ENCODE peak calls at places on chromosomes 16 and 17, in eight cellular contexts. I, X, P, U, Z, B, T and K are unnamed samples.

GRCh38 chr16:53216798-53217197 is 162.0 kb downstream of the CHD9 start:
- DNase-seq in T (no peak), U (no peak), P (no peak), B (no peak), I (no peak), Z (no peak), X (no peak), K (no peak)

GRCh38 chr16:49452568-49452967 is 79.0 kb downstream of the C16orf78 start:
- DNase-seq in B (no peak), Z (no peak), U (no peak), X (no peak), T (no peak), I (no peak), P (no peak), K (no peak)

GRCh38 chr17:76644995-76645394 is 1.4 kb upstream of the ST6GALNAC1 start:
- DNase-seq in Z (no peak), B (no peak), I (no peak), T (no peak), P (peak), U (no peak), X (no peak), K (no peak)

GRCh38 chr17:17048106-17048505 is 5.8 kb downstream of the MPRIP start:
- DNase-seq in Z (no peak), I (no peak), X (no peak), P (no peak), U (no peak), T (no peak), B (no peak), K (no peak)

GRCh38 chr16:50269769-50270509 is 3.6 kb downstream of the ADCY7 start:
- DNase-seq in T (no peak), Z (no peak), U (no peak), B (no peak), P (peak), I (no peak), X (peak), K (no peak)

GRCh38 chr17:58756246-58757161 is 850 bp downstream of the PPM1E start:
- DNase-seq in B (peak), T (no peak), X (no peak), P (no peak), U (no peak), I (peak), Z (peak), K (peak)

GRCh38 chr17:31699281-31699680 is 159.8 kb downstream of the COPRS start:
- DNase-seq in T (no peak), X (no peak), B (no peak), P (peak), I (no peak), U (no peak), Z (no peak), K (no peak)

GRCh38 chr17:76232342-76232741 is 8.0 kb downstream of the RNF157 start:
- DNase-seq in U (no peak), I (no peak), X (no peak), B (no peak), P (no peak), Z (no peak), T (no peak), K (no peak)

GRCh38 chr17:33750943-33751701 is 458.0 kb upstream of the ASIC2 start:
- DNase-seq in P (peak), X (peak), B (peak), T (peak), Z (peak), U (peak), I (peak), K (peak)

GRCh38 chr17:74390680-74391653 is 23.7 kb downstream of the GPR142 start:
- DNase-seq in U (no peak), X (no peak), P (no peak), T (no peak), I (no peak), B (no peak), Z (no peak), K (no peak)

GRCh38 chr17:38673714-38674012 is 1.1 kb downstream of the EPOP start:
- DNase-seq in Z (peak), B (no peak), U (peak), I (peak), X (no peak), T (no peak), P (no peak), K (no peak)

GRCh38 chr16:21703589-21704174 is 39.9 kb downstream of the OTOA start:
- DNase-seq in X (no peak), T (no peak), I (peak), Z (peak), U (no peak), B (peak), P (no peak), K (peak)

GRCh38 chr16:30041841-30042240 is 10.8 kb upstream of the TLCD3B start:
- DNase-seq in P (no peak), I (peak), Z (no peak), X (no peak), U (no peak), B (no peak), T (no peak), K (no peak)

GRCh38 chr17:67212231-67212630 is 32.8 kb downstream of the HELZ start:
- DNase-seq in I (no peak), U (no peak), T (no peak), X (no peak), B (no peak), P (no peak), Z (no peak), K (no peak)

GRCh38 chr16:9002042-9002441 is 38.3 kb upstream of the USP7 start:
- DNase-seq in T (no peak), P (no peak), U (no peak), X (no peak), Z (no peak), B (no peak), I (no peak), K (no peak)

GRCh38 chr16:70691223-70692129 is 5.6 kb upstream of the MTSS2 start:
- DNase-seq in Z (no peak), B (no peak), P (no peak), X (peak), U (peak), T (peak), I (no peak), K (no peak)

GRCh38 chr16:7025616-7026190 is 306.9 kb upstream of the RBFOX1 start:
- DNase-seq in Z (peak), T (peak), X (peak), B (peak), I (peak), U (no peak), P (peak), K (peak)

GRCh38 chr16:1002399-1003161 is 21.0 kb downstream of the SOX8 start:
- DNase-seq in I (no peak), X (no peak), T (peak), U (no peak), B (no peak), P (no peak), Z (no peak), K (no peak)

DNA sequence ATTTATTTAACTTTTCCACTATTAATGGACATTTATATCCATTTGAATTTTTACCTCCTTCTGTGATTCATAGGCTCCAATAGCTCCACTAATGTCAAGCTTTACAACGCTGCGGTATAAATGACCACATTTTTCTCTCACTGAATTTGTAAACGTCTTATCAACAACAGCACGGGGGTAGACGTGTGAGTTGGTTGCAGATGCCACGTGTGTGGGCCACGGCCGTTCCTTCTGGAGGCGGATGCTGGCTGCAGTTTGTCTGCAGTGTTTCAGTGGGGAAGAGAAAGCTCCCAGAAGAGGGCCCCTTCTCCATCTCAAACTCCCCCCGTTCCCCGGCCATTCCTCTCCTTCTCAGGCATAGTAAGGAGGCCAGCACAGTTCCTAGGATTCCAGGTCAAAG is 68.2 kb upstream of the XYLT1 start:
- DNase-seq in T (no peak), B (no peak), Z (no peak), X (no peak), U (no peak), I (no peak), P (no peak), K (no peak)
- TF ChIP-seq CTCF in T (no peak), B (no peak), Z (no peak), X (no peak), U (no peak), I (no peak), P (no peak), K (no peak)

GRCh38 chr17:48502901-48503300 is 27.9 kb downstream of the HOXB1 start:
- DNase-seq in P (no peak), Z (no peak), B (no peak), U (no peak), X (no peak), T (no peak), I (no peak), K (no peak)

GRCh38 chr17:48505788-48506187 is 25.0 kb downstream of the HOXB1 start:
- DNase-seq in I (peak), Z (peak), T (peak), P (no peak), U (no peak), X (no peak), B (peak), K (peak)

GRCh38 chr17:48504953-48505352 is 25.9 kb downstream of the HOXB1 start:
- DNase-seq in P (no peak), X (no peak), B (no peak), U (no peak), I (no peak), Z (no peak), T (no peak), K (no peak)

GRCh38 chr17:48503747-48504146 is 27.1 kb downstream of the HOXB1 start:
- DNase-seq in X (no peak), P (no peak), T (no peak), B (no peak), I (no peak), Z (no peak), U (no peak), K (no peak)

GRCh38 chr17:48506246-48506645 is 24.6 kb downstream of the HOXB1 start:
- DNase-seq in P (no peak), B (no peak), X (no peak), I (no peak), U (no peak), Z (no peak), T (no peak), K (no peak)
- TF ChIP-seq CTCF in P (no peak), B (no peak), X (no peak), I (peak), U (no peak), Z (no peak), T (peak), K (no peak)

GRCh38 chr16:4339455-4339854 is 11.7 kb downstream of the PAM16 start:
- DNase-seq in Z (no peak), X (no peak), I (no peak), B (no peak), P (no peak), U (no peak), T (no peak), K (no peak)

GRCh38 chr16:4336701-4337539 is 14.2 kb downstream of the PAM16 start:
- DNase-seq in X (no peak), P (no peak), T (no peak), U (no peak), B (no peak), Z (no peak), I (no peak), K (no peak)

GRCh38 chr16:4338712-4339299 is 12.3 kb downstream of the PAM16 start:
- DNase-seq in Z (no peak), X (no peak), B (no peak), T (no peak), P (no peak), U (no peak), I (no peak), K (no peak)

GRCh38 chr16:4337540-4338088 is 13.5 kb downstream of the PAM16 start:
- DNase-seq in I (no peak), X (no peak), Z (no peak), P (no peak), B (no peak), T (no peak), U (no peak), K (no peak)

GRCh38 chr16:4338125-4338582 is 13.0 kb downstream of the PAM16 start:
- DNase-seq in B (no peak), U (no peak), P (no peak), Z (no peak), X (no peak), I (no peak), T (no peak), K (no peak)
- TF ChIP-seq CTCF in B (no peak), U (no peak), P (no peak), Z (no peak), X (no peak), I (no peak), T (peak), K (no peak)

GRCh38 chr16:87956771-87957279 is 5.6 kb downstream of the BANP start:
- DNase-seq in U (no peak), Z (peak), B (peak), X (no peak), T (peak), I (no peak), P (no peak), K (peak)
- TF ChIP-seq CTCF in U (no peak), Z (peak), B (peak), X (no peak), T (peak), I (no peak), P (no peak), K (peak)

GRCh38 chr17:82351254-82351712 is 7.8 kb upstream of the TEX19 start:
- DNase-seq in T (no peak), Z (no peak), P (no peak), I (peak), B (no peak), U (no peak), X (no peak), K (no peak)

GRCh38 chr17:82348866-82349265 is 10.2 kb upstream of the TEX19 start:
- DNase-seq in X (no peak), Z (no peak), U (no peak), P (no peak), I (no peak), T (no peak), B (no peak), K (no peak)

GRCh38 chr17:82351713-82352488 is 7.1 kb upstream of the TEX19 start:
- DNase-seq in I (peak), U (peak), B (peak), X (peak), T (peak), P (peak), Z (peak), K (peak)

GRCh38 chr17:82349287-82349701 is 9.8 kb upstream of the TEX19 start:
- DNase-seq in X (no peak), I (no peak), U (no peak), P (no peak), B (no peak), Z (no peak), T (no peak), K (no peak)

DNA sequence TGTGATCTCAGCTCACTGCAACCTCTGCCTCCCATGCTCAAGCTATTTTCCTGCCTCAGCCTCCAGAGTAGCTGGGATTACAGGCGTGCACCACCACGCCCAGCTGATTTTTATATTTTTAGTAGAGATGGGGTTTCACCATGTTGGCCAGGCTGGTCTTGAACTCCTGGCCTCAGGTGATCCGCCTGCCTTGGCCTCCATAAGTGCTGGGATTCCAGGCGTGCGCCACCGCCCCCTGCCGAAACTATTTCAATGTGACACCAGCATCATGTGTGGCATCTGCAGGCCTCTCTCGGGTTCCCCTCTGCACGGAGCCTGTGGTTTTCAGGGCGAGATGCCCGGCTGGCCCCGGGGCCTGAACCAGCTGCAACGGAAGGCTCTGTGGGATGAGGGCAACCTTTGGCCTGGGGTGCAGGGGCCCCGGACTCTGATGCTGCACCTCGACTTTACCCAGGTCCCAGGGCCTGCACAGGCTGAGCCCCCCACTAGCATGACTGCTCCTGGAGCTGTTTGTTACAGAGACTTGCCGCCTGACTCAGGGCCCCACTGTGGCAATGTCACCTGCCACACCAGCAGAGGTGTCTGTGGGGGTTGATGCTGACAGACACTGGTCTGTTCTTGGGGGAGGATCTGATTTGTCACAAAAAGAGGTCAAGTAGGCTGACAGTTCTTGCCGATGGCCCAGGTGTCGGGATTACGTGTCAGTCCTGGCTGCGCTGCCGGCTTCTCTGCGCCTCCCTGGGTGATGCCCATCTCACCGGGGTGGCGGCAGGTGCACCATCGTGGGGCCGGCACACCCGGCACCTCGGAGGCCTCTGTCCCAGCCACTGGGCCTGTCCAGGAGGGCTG is 8.6 kb upstream of the TEX19 start:
- DNase-seq in X (no peak), P (no peak), B (no peak), T (no peak), U (no peak), Z (peak), I (peak), K (no peak)
- TF ChIP-seq CTCF in X (no peak), P (no peak), B (peak), T (no peak), U (no peak), Z (peak), I (peak), K (peak)

GRCh38 chr16:23965137-23965733 is 129.5 kb downstream of the PRKCB start:
- DNase-seq in P (no peak), B (no peak), X (no peak), T (no peak), U (no peak), I (no peak), Z (no peak), K (no peak)

GRCh38 chr16:23967018-23967417 is 131.2 kb downstream of the PRKCB start:
- DNase-seq in B (no peak), T (no peak), X (no peak), I (no peak), U (peak), P (no peak), Z (no peak), K (no peak)

GRCh38 chr16:23967775-23968571 is 132.2 kb downstream of the PRKCB start:
- DNase-seq in I (no peak), B (no peak), X (no peak), U (no peak), P (no peak), Z (no peak), T (no peak), K (no peak)

GRCh38 chr16:23966577-23966976 is 130.8 kb downstream of the PRKCB start:
- DNase-seq in B (no peak), T (no peak), I (no peak), X (no peak), P (no peak), U (no peak), Z (no peak), K (no peak)

GRCh38 chr16:23969468-23970297 is 133.9 kb downstream of the PRKCB start:
- DNase-seq in X (no peak), B (no peak), Z (no peak), T (no peak), I (no peak), U (no peak), P (no peak), K (no peak)
- TF ChIP-seq CTCF in X (no peak), B (no peak), Z (no peak), T (no peak), I (no peak), U (no peak), P (no peak), K (no peak)

GRCh38 chr17:80008383-80008840 is 27.3 kb downstream of the TBC1D16 start:
- DNase-seq in Z (peak), X (peak), T (peak), P (peak), I (peak), U (peak), B (peak), K (peak)

GRCh38 chr17:80005360-80006338 is 30.0 kb downstream of the TBC1D16 start:
- DNase-seq in P (peak), U (no peak), Z (peak), I (no peak), B (peak), X (no peak), T (no peak), K (peak)

GRCh38 chr17:80007009-80007752 is 28.5 kb downstream of the TBC1D16 start:
- DNase-seq in X (no peak), P (no peak), Z (no peak), U (no peak), B (no peak), T (no peak), I (no peak), K (no peak)

GRCh38 chr17:80007939-80008338 is 27.7 kb downstream of the TBC1D16 start:
- DNase-seq in Z (no peak), X (no peak), B (no peak), P (no peak), T (no peak), I (no peak), U (no peak), K (no peak)

GRCh38 chr17:80006339-80006720 is 29.3 kb downstream of the TBC1D16 start:
- DNase-seq in X (no peak), T (no peak), B (no peak), Z (no peak), P (no peak), U (no peak), I (no peak), K (no peak)
- TF ChIP-seq CTCF in X (no peak), T (no peak), B (no peak), Z (no peak), P (no peak), U (no peak), I (no peak), K (no peak)

GRCh38 chr16:15996432-15997109 is 47.2 kb downstream of the ABCC1 start:
- DNase-seq in X (peak), Z (no peak), U (peak), T (peak), P (no peak), B (no peak), I (no peak), K (no peak)
- TF ChIP-seq CTCF in X (no peak), Z (no peak), U (no peak), T (peak), P (no peak), B (no peak), I (no peak), K (no peak)